ENCODE peak calls at places on chromosomes 11 and 22, in eight cellular contexts. A, K, O, F, I, B, N and S are unnamed samples.

GRCh38 chr22:36220457-36220921 is 18.8 kb downstream of the APOL2 start:
- DNase-seq in B (peak), K (no peak), F (no peak), I (no peak), O (peak), N (no peak), A (peak), S (no peak)

GRCh38 chr11:26134481-26135355 is 197.2 kb upstream of the ANO3 start:
- DNase-seq in I (peak), K (peak), B (peak), A (no peak), F (no peak), N (no peak), O (peak), S (no peak)

GRCh38 chr22:43789452-43789851 is 22.7 kb downstream of the EFCAB6 start:
- DNase-seq in B (peak), O (no peak), A (peak), I (peak), N (peak), K (peak), F (peak), S (peak)

GRCh38 chr11:122851366-122852011 is 13.2 kb downstream of the CRTAM start:
- DNase-seq in N (no peak), K (no peak), F (no peak), I (peak), O (no peak), A (no peak), B (no peak), S (no peak)

GRCh38 chr11:120717042-120717441 is 205.5 kb downstream of the GRIK4 start:
- DNase-seq in K (no peak), B (no peak), O (no peak), F (no peak), I (no peak), A (no peak), N (no peak), S (no peak)

GRCh38 chr11:110317516-110317932 is 21.1 kb upstream of the RDX start:
- DNase-seq in O (peak), F (no peak), I (no peak), B (peak), K (peak), N (no peak), A (no peak), S (no peak)

GRCh38 chr11:9722893-9723292 is 59.0 kb downstream of the SWAP70 start:
- DNase-seq in K (no peak), I (no peak), A (no peak), B (no peak), F (no peak), O (no peak), N (no peak), S (no peak)

GRCh38 chr11:78662811-78663210 is 88.1 kb upstream of the NARS2 start:
- DNase-seq in I (no peak), O (no peak), K (no peak), B (no peak), A (no peak), N (no peak), F (no peak), S (no peak)

GRCh38 chr11:67045314-67045713 is 11.3 kb upstream of the RHOD start:
- DNase-seq in I (peak), K (peak), N (peak), B (peak), A (peak), F (peak), O (no peak), S (peak)

DNA sequence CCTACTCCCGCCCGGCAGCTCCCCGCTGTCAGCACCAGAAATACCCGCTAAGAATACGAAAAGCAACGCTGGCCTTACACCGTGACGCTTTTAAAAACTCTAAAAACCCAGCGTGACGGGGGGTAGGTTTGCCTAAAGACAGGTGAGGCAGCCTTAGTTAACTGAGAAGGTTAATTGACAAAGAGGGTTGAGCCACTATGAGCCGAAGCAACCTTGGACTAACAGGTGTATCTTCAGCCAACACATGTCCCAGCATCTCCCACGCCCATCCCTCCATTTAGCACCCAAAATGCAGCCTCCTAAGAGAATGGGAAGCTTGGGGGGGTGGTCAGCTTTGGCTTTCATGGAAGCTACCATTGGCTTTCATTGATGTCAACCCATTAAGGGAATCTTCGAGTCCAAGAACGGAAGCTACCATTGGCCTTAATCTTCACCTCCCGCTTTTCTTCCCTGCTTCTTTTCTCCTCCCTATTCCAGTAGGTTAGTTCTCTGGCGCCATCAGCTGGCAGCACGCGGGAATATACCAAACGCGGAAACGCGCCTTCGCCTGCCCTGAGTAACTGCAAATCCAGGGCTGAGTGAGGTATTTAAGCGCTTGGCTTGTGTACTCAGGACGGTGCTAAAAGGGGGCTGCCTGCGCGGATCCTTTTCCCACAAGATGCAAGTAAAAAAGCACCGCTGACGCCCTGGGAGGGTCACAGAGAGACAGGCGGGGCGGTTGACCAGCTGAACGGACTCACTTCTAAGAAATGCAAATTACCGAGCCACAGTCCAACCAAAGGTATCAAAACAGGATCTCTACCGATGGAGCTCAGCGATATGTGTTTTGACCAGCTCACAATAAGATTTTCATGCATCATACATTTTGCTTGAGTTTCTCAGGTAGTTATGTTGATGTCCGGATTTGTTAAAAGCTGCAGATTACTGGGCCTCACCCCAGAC is 38.5 kb upstream of the GLYATL1 start:
- DNase-seq in N (peak), F (no peak), K (peak), A (peak), I (peak), O (peak), B (peak), S (no peak)
- H3K4me3 ChIP-seq in N (peak), F (peak), K (no peak), A (no peak), I (no peak), O (no peak), B (peak), S (no peak)

GRCh38 chr22:39502109-39502788 is at the start of gene MIEF1:
- DNase-seq in A (peak), K (peak), O (peak), N (peak), B (peak), F (peak), I (peak), S (peak)

GRCh38 chr22:39504071-39504470 is 2.0 kb downstream of the MIEF1 start:
- DNase-seq in A (no peak), K (no peak), O (no peak), I (no peak), B (no peak), N (no peak), F (no peak), S (no peak)

GRCh38 chr22:39502789-39503464 is 837 bp downstream of the MIEF1 start:
- DNase-seq in B (no peak), F (no peak), A (no peak), N (no peak), I (no peak), K (no peak), O (no peak), S (no peak)

GRCh38 chr22:39501644-39502108 is 414 bp upstream of the MIEF1 start:
- DNase-seq in K (no peak), B (no peak), N (no peak), O (no peak), F (no peak), A (no peak), I (no peak), S (no peak)

GRCh38 chr22:39503590-39503989 is 1.5 kb downstream of the MIEF1 start:
- DNase-seq in N (no peak), A (no peak), I (peak), O (no peak), F (no peak), K (no peak), B (no peak), S (no peak)
- H3K4me3 ChIP-seq in N (peak), A (peak), I (peak), O (peak), F (peak), K (no peak), B (peak), S (peak)

GRCh38 chr11:2139118-2139490 is at the start of gene IGF2:
- DNase-seq in O (no peak), K (peak), N (no peak), F (no peak), B (no peak), A (peak), I (no peak), S (no peak)
- H3K4me3 ChIP-seq in O (no peak), K (peak), N (peak), F (peak), B (peak), A (peak), I (no peak), S (peak)

DNA sequence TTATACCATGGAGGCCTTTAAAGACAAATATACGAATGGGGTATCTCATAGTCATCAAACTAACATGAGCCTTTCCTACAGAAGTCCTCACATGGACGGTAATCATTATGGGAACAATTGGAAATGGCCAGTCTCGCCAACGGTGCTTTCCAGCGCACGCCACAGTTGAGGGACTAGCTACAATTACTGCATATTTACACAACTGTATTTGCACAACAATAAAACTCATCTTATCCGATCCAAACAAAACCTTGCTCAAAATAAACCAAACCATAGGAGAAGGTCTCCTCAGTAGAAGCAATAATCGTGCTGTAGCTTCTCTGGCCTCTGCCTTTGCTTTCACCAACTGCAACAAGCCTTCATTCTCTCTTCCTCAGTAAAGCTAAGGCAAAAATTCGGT is 5.9 kb downstream of the CADM1 start:
- DNase-seq in K (no peak), B (no peak), O (no peak), I (no peak), A (no peak), F (no peak), N (no peak), S (no peak)
- H3K4me3 ChIP-seq in K (no peak), B (no peak), O (no peak), I (no peak), A (no peak), F (no peak), N (no peak), S (no peak)

DNA sequence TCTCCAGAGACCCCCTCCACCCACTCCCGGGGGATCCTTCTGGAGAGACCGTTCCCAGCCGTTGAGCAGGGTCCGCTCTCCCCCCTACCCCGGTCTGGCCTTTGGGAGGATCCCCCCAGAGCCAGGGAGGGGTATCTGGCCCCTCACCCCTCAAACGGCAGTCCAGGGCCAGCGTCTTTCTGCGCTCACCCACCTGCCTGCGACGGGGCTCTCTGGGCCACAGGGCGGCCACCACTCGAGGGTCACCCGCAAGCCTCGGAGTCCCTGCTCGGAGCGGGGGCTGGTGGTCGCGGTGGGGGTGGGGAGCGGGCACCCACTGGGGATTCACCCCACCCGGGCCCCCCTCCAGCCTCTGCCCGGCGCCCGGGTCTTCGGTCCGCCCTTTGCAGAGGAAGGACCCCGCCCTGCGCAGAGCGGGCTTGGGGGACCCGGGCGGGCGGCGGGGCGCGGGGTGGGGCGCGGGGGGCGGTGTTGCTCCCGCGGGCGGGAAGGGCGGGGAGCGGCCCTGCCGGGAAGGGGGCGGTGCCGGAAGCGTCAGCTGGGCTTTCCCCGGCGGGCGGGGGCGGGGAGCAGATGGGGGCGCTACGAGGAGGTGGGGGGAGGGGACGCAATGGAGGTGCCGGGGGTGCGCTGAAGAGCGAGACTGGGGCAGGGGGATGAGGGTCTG is 16.6 kb downstream of the CRELD2 start:
- DNase-seq in O (peak), B (peak), I (peak), K (peak), A (peak), N (no peak), F (no peak), S (no peak)
- H3K4me3 ChIP-seq in O (no peak), B (peak), I (peak), K (peak), A (peak), N (peak), F (peak), S (peak)

GRCh38 chr22:42074846-42075245 is 798 bp downstream of the PHETA2 start:
- DNase-seq in O (peak), I (no peak), F (no peak), N (no peak), K (no peak), B (no peak), A (no peak), S (no peak)
- H3K4me3 ChIP-seq in O (peak), I (peak), F (peak), N (peak), K (peak), B (peak), A (peak), S (peak)

GRCh38 chr11:70112017-70112434 is 33.9 kb downstream of the ANO1 start:
- DNase-seq in A (peak), N (no peak), F (no peak), B (no peak), O (no peak), K (no peak), I (no peak), S (no peak)
- H3K4me3 ChIP-seq in A (no peak), N (no peak), F (no peak), B (no peak), O (no peak), K (no peak), I (no peak), S (no peak)

DNA sequence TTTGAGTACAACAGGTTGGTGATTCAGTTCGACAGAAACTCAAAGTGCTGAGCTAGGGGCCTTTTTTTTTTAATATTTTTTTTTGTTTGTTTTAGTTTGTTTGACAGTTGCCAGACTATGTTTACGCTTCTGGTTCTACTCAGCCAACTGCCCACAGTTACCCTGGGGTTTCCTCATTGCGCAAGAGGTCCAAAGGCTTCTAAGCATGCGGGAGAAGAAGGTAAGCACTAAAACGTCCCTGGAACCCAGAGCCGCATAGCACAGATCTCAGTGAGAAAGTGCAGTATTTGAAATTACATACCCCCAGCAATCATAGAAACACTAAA is 649 bp downstream of the PRRG4 start:
- DNase-seq in I (no peak), N (no peak), B (no peak), A (no peak), K (peak), O (no peak), F (no peak), S (no peak)
- H3K4me3 ChIP-seq in I (peak), N (no peak), B (peak), A (peak), K (peak), O (no peak), F (peak), S (no peak)